ENCODE peak calls at places on chromosomes 16 and 17, in seven cellular contexts. One of them, this sample, is unnamed.
A peak's percentile ranks its signal among the peaks of the same experiment; 100 is the strongest.

GRCh38 chr17:81488276-81488860 is 24.2 kb downstream of the ACTG1 start:
- DNase-seq in NCI-H2107: no peak
- DNase-seq in RWPE1: no peak
- DNase-seq in lung: no peak
- DNase-seq in left ventricle myocardium inferior: no peak
- DNase-seq in Daoy: no peak
- DNase-seq in endodermal cell: no peak
- DNase-seq in this sample: no peak

GRCh38 chr17:9206989-9207317 is 185.6 kb downstream of the NTN1 start:
- DNase-seq in Daoy: no peak
- DNase-seq in lung: no peak
- DNase-seq in NCI-H2107: no peak
- DNase-seq in endodermal cell: no peak
- DNase-seq in left ventricle myocardium inferior: no peak
- DNase-seq in RWPE1: no peak
- DNase-seq in this sample: no peak

GRCh38 chr16:85208643-85209520 is 96.6 kb upstream of the CIBAR2 start:
- DNase-seq in left ventricle myocardium inferior: no peak
- DNase-seq in endodermal cell: no peak
- DNase-seq in Daoy: no peak
- DNase-seq in RWPE1: no peak
- DNase-seq in NCI-H2107: no peak
- DNase-seq in lung: no peak
- DNase-seq in this sample: no peak

GRCh38 chr17:32558328-32558955 is 71.6 kb downstream of the CDK5R1 start:
- DNase-seq in RWPE1: no peak
- DNase-seq in left ventricle myocardium inferior: no peak
- DNase-seq in endodermal cell: peak; percentile 20
- DNase-seq in NCI-H2107: no peak
- DNase-seq in lung: no peak
- DNase-seq in Daoy: no peak
- DNase-seq in this sample: no peak

GRCh38 chr17:17206913-17207368 is 808 bp upstream of the PLD6 start:
- DNase-seq in lung: no peak
- DNase-seq in Daoy: no peak
- DNase-seq in endodermal cell: no peak
- DNase-seq in RWPE1: no peak
- DNase-seq in NCI-H2107: no peak
- DNase-seq in left ventricle myocardium inferior: no peak
- DNase-seq in this sample: no peak

GRCh38 chr16:3645504-3646347 is 8.8 kb upstream of the DNASE1 start:
- DNase-seq in left ventricle myocardium inferior: no peak
- DNase-seq in RWPE1: no peak
- DNase-seq in lung: no peak
- DNase-seq in NCI-H2107: no peak
- DNase-seq in Daoy: no peak
- DNase-seq in endodermal cell: peak; percentile 88
- DNase-seq in this sample: no peak

GRCh38 chr17:47949197-47949759 is 7.9 kb downstream of the PNPO start:
- DNase-seq in left ventricle myocardium inferior: peak; percentile 90
- DNase-seq in Daoy: peak; percentile 75
- DNase-seq in lung: peak; percentile 92
- DNase-seq in NCI-H2107: peak; percentile 67
- DNase-seq in endodermal cell: peak; percentile 99
- DNase-seq in RWPE1: peak; percentile 69
- DNase-seq in this sample: peak; percentile 66

GRCh38 chr16:83901101-83901500 is 2.2 kb downstream of the MLYCD start:
- DNase-seq in Daoy: no peak
- DNase-seq in RWPE1: no peak
- DNase-seq in NCI-H2107: no peak
- DNase-seq in endodermal cell: no peak
- DNase-seq in lung: no peak
- DNase-seq in left ventricle myocardium inferior: no peak
- DNase-seq in this sample: no peak

GRCh38 chr17:50272246-50272645 is 2.0 kb upstream of the TMEM92 start:
- DNase-seq in Daoy: no peak
- DNase-seq in lung: no peak
- DNase-seq in NCI-H2107: no peak
- DNase-seq in endodermal cell: peak; percentile 49
- DNase-seq in RWPE1: no peak
- DNase-seq in left ventricle myocardium inferior: no peak
- DNase-seq in this sample: no peak

GRCh38 chr17:75549246-75550138 is 24.0 kb downstream of the LLGL2 start:
- DNase-seq in left ventricle myocardium inferior: no peak
- DNase-seq in endodermal cell: peak; percentile 96
- DNase-seq in RWPE1: peak; percentile 68
- DNase-seq in NCI-H2107: peak; percentile 67
- DNase-seq in lung: peak; percentile 89
- DNase-seq in Daoy: no peak
- DNase-seq in this sample: no peak

GRCh38 chr17:78997231-78997741 is 12.3 kb downstream of the CANT1 start:
- DNase-seq in lung: no peak
- DNase-seq in RWPE1: no peak
- DNase-seq in Daoy: no peak
- DNase-seq in endodermal cell: peak; percentile 35
- DNase-seq in left ventricle myocardium inferior: no peak
- DNase-seq in NCI-H2107: no peak
- DNase-seq in this sample: no peak

GRCh38 chr16:57915267-57915666 is 55.7 kb downstream of the CNGB1 start:
- DNase-seq in left ventricle myocardium inferior: no peak
- DNase-seq in NCI-H2107: no peak
- DNase-seq in lung: no peak
- DNase-seq in Daoy: no peak
- DNase-seq in endodermal cell: no peak
- DNase-seq in RWPE1: no peak
- DNase-seq in this sample: no peak

GRCh38 chr17:27466376-27466747 is 10.1 kb downstream of the KSR1 start:
- DNase-seq in endodermal cell: peak; percentile 76
- DNase-seq in left ventricle myocardium inferior: no peak
- DNase-seq in lung: no peak
- DNase-seq in Daoy: no peak
- DNase-seq in NCI-H2107: no peak
- DNase-seq in RWPE1: no peak
- DNase-seq in this sample: no peak

GRCh38 chr17:12789976-12790805 is 893 bp downstream of the ARHGAP44 start:
- DNase-seq in Daoy: peak; percentile 46
- DNase-seq in lung: peak; percentile 31
- DNase-seq in endodermal cell: peak; percentile 90
- DNase-seq in left ventricle myocardium inferior: peak; percentile 15
- DNase-seq in NCI-H2107: no peak
- DNase-seq in RWPE1: peak; percentile 10
- DNase-seq in this sample: no peak

GRCh38 chr16:5852151-5852550 is 754.6 kb upstream of the EEF2KMT start:
- DNase-seq in endodermal cell: no peak
- DNase-seq in Daoy: no peak
- DNase-seq in left ventricle myocardium inferior: no peak
- DNase-seq in NCI-H2107: no peak
- DNase-seq in RWPE1: no peak
- DNase-seq in lung: no peak
- DNase-seq in this sample: no peak

GRCh38 chr16:24135624-24136296 is 120.4 kb upstream of the CACNG3 start:
- DNase-seq in RWPE1: no peak
- DNase-seq in NCI-H2107: no peak
- DNase-seq in endodermal cell: peak; percentile 60
- DNase-seq in lung: no peak
- DNase-seq in left ventricle myocardium inferior: no peak
- DNase-seq in Daoy: no peak
- DNase-seq in this sample: no peak

GRCh38 chr17:42347606-42348005 is 40.6 kb downstream of the STAT3 start:
- DNase-seq in endodermal cell: no peak
- DNase-seq in left ventricle myocardium inferior: no peak
- DNase-seq in NCI-H2107: no peak
- DNase-seq in lung: no peak
- DNase-seq in Daoy: no peak
- DNase-seq in RWPE1: no peak
- DNase-seq in this sample: no peak

GRCh38 chr17:3335876-3336275 is 37.7 kb upstream of the OR3A1 start:
- DNase-seq in left ventricle myocardium inferior: no peak
- DNase-seq in RWPE1: no peak
- DNase-seq in endodermal cell: no peak
- DNase-seq in NCI-H2107: no peak
- DNase-seq in lung: no peak
- DNase-seq in Daoy: no peak
- DNase-seq in this sample: no peak

GRCh38 chr17:50562266-50563094 is 2.0 kb downstream of the CACNA1G start:
- DNase-seq in RWPE1: no peak
- DNase-seq in Daoy: no peak
- DNase-seq in NCI-H2107: no peak
- DNase-seq in lung: no peak
- DNase-seq in left ventricle myocardium inferior: no peak
- DNase-seq in endodermal cell: peak; percentile 79
- DNase-seq in this sample: no peak

GRCh38 chr17:15123593-15124590 is 141.2 kb downstream of the PMP22 start:
- DNase-seq in RWPE1: no peak
- DNase-seq in lung: no peak
- DNase-seq in NCI-H2107: no peak
- DNase-seq in Daoy: peak; percentile 74
- DNase-seq in left ventricle myocardium inferior: no peak
- DNase-seq in endodermal cell: peak; percentile 44
- DNase-seq in this sample: peak; percentile 14

GRCh38 chr16:84520778-84521770 is 16.6 kb upstream of the MEAK7 start:
- DNase-seq in left ventricle myocardium inferior: no peak
- DNase-seq in lung: peak; percentile 77
- DNase-seq in endodermal cell: no peak
- DNase-seq in RWPE1: peak; percentile 34
- DNase-seq in NCI-H2107: peak; percentile 97
- DNase-seq in Daoy: no peak
- DNase-seq in this sample: no peak

GRCh38 chr16:23145186-23145585 is 4.1 kb downstream of the USP31 start:
- DNase-seq in RWPE1: peak; percentile 37
- DNase-seq in NCI-H2107: no peak
- DNase-seq in endodermal cell: peak; percentile 60
- DNase-seq in Daoy: peak; percentile 75
- DNase-seq in left ventricle myocardium inferior: no peak
- DNase-seq in lung: no peak
- DNase-seq in this sample: peak; percentile 67

GRCh38 chr17:16933317-16934132 is 38.4 kb downstream of the TNFRSF13B start:
- DNase-seq in lung: no peak
- DNase-seq in left ventricle myocardium inferior: peak; percentile 6
- DNase-seq in RWPE1: no peak
- DNase-seq in Daoy: no peak
- DNase-seq in NCI-H2107: no peak
- DNase-seq in endodermal cell: peak; percentile 47
- DNase-seq in this sample: peak; percentile 85

GRCh38 chr16:10971560-10971961 is 27.2 kb downstream of the CLEC16A start:
- DNase-seq in RWPE1: peak; percentile 60
- DNase-seq in endodermal cell: peak; percentile 72
- DNase-seq in lung: peak; percentile 43
- DNase-seq in Daoy: peak; percentile 77
- DNase-seq in left ventricle myocardium inferior: no peak
- DNase-seq in NCI-H2107: peak; percentile 66
- DNase-seq in this sample: peak; percentile 85

GRCh38 chr17:34672176-34672785 is 92.9 kb downstream of the TMEM132E start:
- DNase-seq in left ventricle myocardium inferior: no peak
- DNase-seq in RWPE1: no peak
- DNase-seq in Daoy: no peak
- DNase-seq in NCI-H2107: no peak
- DNase-seq in lung: no peak
- DNase-seq in endodermal cell: no peak
- DNase-seq in this sample: no peak

GRCh38 chr17:74823176-74823495 is 36.5 kb downstream of the GRIN2C start:
- DNase-seq in left ventricle myocardium inferior: no peak
- DNase-seq in lung: no peak
- DNase-seq in RWPE1: no peak
- DNase-seq in NCI-H2107: no peak
- DNase-seq in endodermal cell: no peak
- DNase-seq in Daoy: no peak
- DNase-seq in this sample: no peak

GRCh38 chr16:3215601-3216262 is 19.2 kb downstream of the ZNF200 start:
- DNase-seq in left ventricle myocardium inferior: no peak
- DNase-seq in lung: no peak
- DNase-seq in RWPE1: no peak
- DNase-seq in Daoy: no peak
- DNase-seq in NCI-H2107: no peak
- DNase-seq in endodermal cell: no peak
- DNase-seq in this sample: no peak

GRCh38 chr17:65020284-65020683 is 36.3 kb downstream of the GNA13 start:
- DNase-seq in Daoy: no peak
- DNase-seq in left ventricle myocardium inferior: no peak
- DNase-seq in lung: no peak
- DNase-seq in endodermal cell: no peak
- DNase-seq in NCI-H2107: no peak
- DNase-seq in RWPE1: peak; percentile 64
- DNase-seq in this sample: no peak

GRCh38 chr17:1796800-1797199 is 32.9 kb downstream of the SMYD4 start:
- DNase-seq in NCI-H2107: no peak
- DNase-seq in Daoy: no peak
- DNase-seq in left ventricle myocardium inferior: no peak
- DNase-seq in RWPE1: no peak
- DNase-seq in endodermal cell: no peak
- DNase-seq in lung: no peak
- DNase-seq in this sample: no peak

GRCh38 chr17:47959825-47960655 is 2.4 kb upstream of the PRR15L start:
- DNase-seq in endodermal cell: peak; percentile 45
- DNase-seq in lung: no peak
- DNase-seq in Daoy: no peak
- DNase-seq in left ventricle myocardium inferior: no peak
- DNase-seq in RWPE1: no peak
- DNase-seq in NCI-H2107: peak; percentile 55
- DNase-seq in this sample: no peak

GRCh38 chr17:28727727-28728363 is 743 bp upstream of the NEK8 start:
- DNase-seq in NCI-H2107: no peak
- DNase-seq in Daoy: peak; percentile 87
- DNase-seq in left ventricle myocardium inferior: no peak
- DNase-seq in lung: peak; percentile 55
- DNase-seq in RWPE1: peak; percentile 71
- DNase-seq in endodermal cell: peak; percentile 98
- DNase-seq in this sample: peak; percentile 64

GRCh38 chr17:75155191-75155601 is 884 bp upstream of the JPT1 start:
- DNase-seq in endodermal cell: peak; percentile 65
- DNase-seq in Daoy: no peak
- DNase-seq in left ventricle myocardium inferior: no peak
- DNase-seq in NCI-H2107: no peak
- DNase-seq in RWPE1: peak; percentile 23
- DNase-seq in lung: no peak
- DNase-seq in this sample: no peak

GRCh38 chr17:36851230-36851629 is 86.0 kb upstream of the LHX1 start:
- DNase-seq in endodermal cell: no peak
- DNase-seq in lung: no peak
- DNase-seq in RWPE1: peak; percentile 79
- DNase-seq in left ventricle myocardium inferior: no peak
- DNase-seq in NCI-H2107: no peak
- DNase-seq in Daoy: peak; percentile 65
- DNase-seq in this sample: peak; percentile 92

GRCh38 chr16:73337371-73337770 is 289.4 kb upstream of the ZFHX3 start:
- DNase-seq in Daoy: no peak
- DNase-seq in endodermal cell: no peak
- DNase-seq in lung: no peak
- DNase-seq in left ventricle myocardium inferior: no peak
- DNase-seq in RWPE1: no peak
- DNase-seq in NCI-H2107: no peak
- DNase-seq in this sample: peak; percentile 8

GRCh38 chr17:27475070-27475673 is 18.9 kb downstream of the KSR1 start:
- DNase-seq in RWPE1: no peak
- DNase-seq in NCI-H2107: no peak
- DNase-seq in lung: no peak
- DNase-seq in endodermal cell: no peak
- DNase-seq in Daoy: no peak
- DNase-seq in left ventricle myocardium inferior: no peak
- DNase-seq in this sample: no peak

GRCh38 chr17:76240461-76241204 is at the start of gene RNF157:
- DNase-seq in left ventricle myocardium inferior: peak; percentile 73
- DNase-seq in RWPE1: peak; percentile 46
- DNase-seq in Daoy: peak; percentile 75
- DNase-seq in endodermal cell: peak; percentile 93
- DNase-seq in lung: no peak
- DNase-seq in NCI-H2107: peak; percentile 6
- DNase-seq in this sample: peak; percentile 25

GRCh38 chr16:34054137-34054536 is 594.7 kb downstream of the TP53TG3F start:
- DNase-seq in NCI-H2107: no peak
- DNase-seq in left ventricle myocardium inferior: no peak
- DNase-seq in endodermal cell: no peak
- DNase-seq in RWPE1: no peak
- DNase-seq in Daoy: no peak
- DNase-seq in lung: no peak
- DNase-seq in this sample: no peak